ENCODE peak calls at places on chromosome 17, in five cellular contexts. T, M, Q, D and E are unnamed samples.

GRCh38 chr17:34579979-34580684 is 750 bp downstream of the TMEM132E start:
- DNase-seq in T (no peak), M (peak; percentile 37), Q (no peak), D (no peak), E (no peak)

GRCh38 chr17:930258-930657 is 49.3 kb downstream of the NXN start:
- DNase-seq in T (no peak), M (no peak), Q (no peak), D (no peak), E (no peak)

GRCh38 chr17:34725740-34726139 is 146.4 kb downstream of the TMEM132E start:
- DNase-seq in T (no peak), M (no peak), Q (no peak), D (no peak), E (no peak)

GRCh38 chr17:29100296-29100695 is 57.4 kb downstream of the PIPOX start:
- DNase-seq in T (no peak), M (no peak), Q (no peak), D (no peak), E (no peak)

GRCh38 chr17:65173284-65173793 is 36.2 kb downstream of the RGS9 start:
- DNase-seq in T (no peak), M (peak; percentile 18), Q (no peak), D (no peak), E (peak; percentile 98)

GRCh38 chr17:82890339-82890730 is 50.5 kb upstream of the ZNF750 start:
- DNase-seq in T (no peak), M (no peak), Q (no peak), D (peak; percentile 56), E (no peak)

GRCh38 chr17:17819561-17819995 is 17.2 kb downstream of the SREBF1 start:
- DNase-seq in T (peak; percentile 78), M (peak; percentile 79), Q (peak; percentile 55), D (peak; percentile 61), E (peak; percentile 89)

GRCh38 chr17:83170571-83171260 is 91.3 kb downstream of the METRNL start:
- DNase-seq in T (no peak), M (no peak), Q (no peak), D (no peak), E (no peak)

GRCh38 chr17:71412803-71413202 is 708.0 kb upstream of the SOX9 start:
- DNase-seq in T (no peak), M (no peak), Q (no peak), D (no peak), E (no peak)

GRCh38 chr17:10729334-10730193 is at the start of gene TMEM220:
- DNase-seq in T (no peak), M (peak; percentile 89), Q (peak; percentile 64), D (peak; percentile 83), E (peak; percentile 76)

GRCh38 chr17:13346081-13346533 is 255.6 kb downstream of the HS3ST3A1 start:
- DNase-seq in T (no peak), M (no peak), Q (no peak), D (no peak), E (no peak)

GRCh38 chr17:17741346-17742023 is 60.2 kb downstream of the RAI1 start:
- DNase-seq in T (no peak), M (peak; percentile 72), Q (no peak), D (no peak), E (no peak)

GRCh38 chr17:290626-291025 is 62.0 kb downstream of the RPH3AL start:
- DNase-seq in T (no peak), M (no peak), Q (no peak), D (peak; percentile 5), E (no peak)

GRCh38 chr17:57328109-57328882 is 72.0 kb downstream of the MSI2 start:
- DNase-seq in T (no peak), M (no peak), Q (no peak), D (no peak), E (no peak)

GRCh38 chr17:37317867-37318266 is 57.9 kb upstream of the C17orf78 start:
- DNase-seq in T (no peak), M (no peak), Q (no peak), D (no peak), E (no peak)

DNA sequence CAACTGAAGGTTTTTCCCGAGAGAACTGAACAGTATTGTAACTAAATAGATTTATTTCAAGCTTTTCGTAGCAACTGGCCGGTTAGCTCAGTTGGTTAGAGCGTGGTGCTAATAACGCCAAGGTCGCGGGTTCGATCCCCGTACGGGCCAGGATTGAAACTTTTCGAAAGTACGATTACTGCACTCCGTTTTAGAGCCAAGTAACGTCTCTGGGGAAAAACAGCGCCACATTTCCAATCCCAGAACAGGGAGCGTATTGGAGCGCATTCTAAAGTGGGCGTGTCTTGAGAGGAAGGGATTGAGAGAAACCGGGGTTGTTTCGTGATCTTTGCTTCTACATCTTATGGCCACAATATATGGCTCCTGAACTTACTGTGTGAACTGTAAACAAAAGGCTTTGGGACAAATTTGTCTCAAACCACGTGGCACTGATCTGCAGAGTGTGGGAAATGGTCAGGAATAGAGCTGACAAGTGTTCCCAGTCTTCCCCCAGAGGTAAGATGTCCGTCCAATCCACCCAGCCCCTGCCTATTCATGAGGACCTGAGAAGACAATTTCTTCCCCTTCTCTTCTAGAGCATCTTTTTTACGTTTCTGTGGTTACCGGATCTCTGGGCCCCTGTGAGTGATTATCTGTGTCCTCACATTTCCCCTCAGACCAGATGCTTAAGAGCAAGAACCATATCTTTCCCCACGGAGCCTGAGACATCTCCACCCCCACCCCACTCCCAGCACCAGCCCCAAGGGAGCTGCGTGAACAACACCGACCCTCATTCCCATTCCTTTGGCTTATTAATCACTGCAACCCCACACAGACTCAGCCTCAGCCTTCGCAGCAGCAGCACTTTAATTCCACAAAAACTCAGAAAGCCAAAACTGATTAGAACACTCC is 2.2 kb downstream of the BORCS6 start:
- DNase-seq in T (peak; percentile 97), M (peak; percentile 92), Q (peak; percentile 97), D (peak; percentile 92), E (peak; percentile 98)
- TF ChIP-seq POLR2A in T (peak; percentile 55), M (no peak), Q (no peak), D (peak; percentile 43), E (peak; percentile 47)

GRCh38 chr17:7391307-7391706 is 3.0 kb downstream of the PLSCR3 start:
- DNase-seq in T (no peak), M (no peak), Q (no peak), D (no peak), E (no peak)

GRCh38 chr17:7392696-7393612 is 1.4 kb downstream of the PLSCR3 start:
- DNase-seq in T (no peak), M (no peak), Q (no peak), D (no peak), E (no peak)

GRCh38 chr17:7396147-7396546 is 1.8 kb upstream of the PLSCR3 start:
- DNase-seq in T (no peak), M (no peak), Q (no peak), D (no peak), E (no peak)

GRCh38 chr17:7393613-7394451 is 493 bp downstream of the PLSCR3 start:
- DNase-seq in T (no peak), M (no peak), Q (no peak), D (no peak), E (peak; percentile 64)

GRCh38 chr17:7394452-7395191 is at the start of gene PLSCR3:
- DNase-seq in T (peak; percentile 26), M (peak; percentile 87), Q (peak; percentile 74), D (peak; percentile 92), E (peak; percentile 83)
- TF ChIP-seq POLR2A in T (peak; percentile 83), M (no peak), Q (peak; percentile 83), D (peak; percentile 93), E (peak; percentile 88)

GRCh38 chr17:74222399-74222798 is 9.0 kb downstream of the TTYH2 start:
- DNase-seq in T (no peak), M (no peak), Q (no peak), D (no peak), E (no peak)
- TF ChIP-seq POLR2A in T (no peak), M (no peak), Q (no peak), D (no peak), E (no peak)

DNA sequence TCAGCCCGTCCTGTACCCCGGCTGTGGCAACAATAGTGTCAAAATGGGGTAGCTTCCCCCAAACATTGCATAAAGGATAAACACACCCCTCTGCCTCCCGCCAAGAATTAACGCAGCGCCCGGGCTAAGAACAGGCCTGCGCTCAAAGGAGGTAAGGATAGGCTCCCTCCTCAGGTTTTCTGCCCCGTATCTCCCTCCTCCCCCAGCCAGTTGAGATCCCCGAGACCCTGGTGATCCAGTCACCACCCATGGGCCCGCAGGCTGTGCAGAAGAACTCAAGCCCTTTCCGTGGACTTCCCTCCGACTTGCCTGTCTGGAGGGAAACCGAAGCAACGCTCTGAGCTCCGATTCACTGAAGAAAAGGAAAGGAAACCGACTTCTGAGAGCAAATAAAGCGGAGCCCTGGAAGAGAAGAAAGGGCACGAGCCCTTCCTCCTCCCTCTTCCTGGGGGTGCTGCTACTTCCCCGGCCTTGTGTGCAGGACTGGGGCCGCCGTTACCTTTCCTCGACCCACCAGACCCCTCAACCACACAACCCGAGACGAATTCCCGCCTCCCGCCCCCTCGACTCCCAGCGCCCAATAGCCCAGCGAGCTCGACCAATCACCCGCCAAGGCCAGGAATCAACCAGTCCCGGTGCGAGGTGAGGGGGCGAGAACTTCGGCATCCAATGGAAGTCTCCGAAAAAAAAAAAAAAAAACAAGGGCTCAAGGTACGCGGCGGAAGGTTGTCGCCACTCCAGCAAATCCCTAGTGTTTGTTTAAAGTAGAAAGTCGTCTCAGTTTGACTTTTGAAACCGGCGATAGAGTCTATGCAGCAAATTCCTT is at the start of gene BRIP1:
- DNase-seq in T (peak; percentile 78), M (peak; percentile 96), Q (peak; percentile 88), D (peak; percentile 90), E (peak; percentile 96)
- TF ChIP-seq POLR2A in T (peak; percentile 91), M (no peak), Q (no peak), D (no peak), E (peak; percentile 93)

GRCh38 chr17:66344473-66344872 is 42.1 kb downstream of the PRKCA start:
- DNase-seq in T (no peak), M (no peak), Q (no peak), D (no peak), E (no peak)
- TF ChIP-seq POLR2A in T (no peak), M (no peak), Q (no peak), D (no peak), E (no peak)

GRCh38 chr17:27457731-27458523 is 1.7 kb downstream of the KSR1 start:
- DNase-seq in T (no peak), M (no peak), Q (no peak), D (no peak), E (peak; percentile 68)

GRCh38 chr17:27456681-27457404 is 595 bp downstream of the KSR1 start:
- DNase-seq in T (no peak), M (peak; percentile 32), Q (no peak), D (no peak), E (peak; percentile 65)

GRCh38 chr17:27457405-27457730 is 1.1 kb downstream of the KSR1 start:
- DNase-seq in T (no peak), M (no peak), Q (no peak), D (no peak), E (no peak)

GRCh38 chr17:27455569-27455913 is 707 bp upstream of the KSR1 start:
- DNase-seq in T (no peak), M (no peak), Q (no peak), D (no peak), E (no peak)

GRCh38 chr17:27455914-27456680 is at the start of gene KSR1:
- DNase-seq in T (no peak), M (peak; percentile 87), Q (peak; percentile 61), D (peak; percentile 84), E (peak; percentile 83)
- TF ChIP-seq POLR2A in T (peak; percentile 75), M (no peak), Q (peak; percentile 56), D (peak; percentile 73), E (peak; percentile 33)